ENCODE peak calls at places on chromosomes 11 and 22, in seven cellular contexts. One of them, this sample, is unnamed.

GRCh38 chr11:70205049-70205725 is 2.1 kb downstream of the FADD start:
- DNase-seq in MM.1S: no peak
- DNase-seq in coronary artery: no peak
- DNase-seq in heart right ventricle: no peak
- DNase-seq in PC-3: no peak
- DNase-seq in thyroid gland: no peak
- DNase-seq in cardiac muscle cell: no peak
- DNase-seq in this sample: no peak

GRCh38 chr11:10064828-10065227 is 229.2 kb downstream of the SBF2 start:
- DNase-seq in heart right ventricle: no peak
- DNase-seq in MM.1S: no peak
- DNase-seq in PC-3: no peak
- DNase-seq in thyroid gland: no peak
- DNase-seq in coronary artery: no peak
- DNase-seq in cardiac muscle cell: no peak
- DNase-seq in this sample: no peak

GRCh38 chr11:16776716-16777115 is 38.3 kb downstream of the C11orf58 start:
- DNase-seq in coronary artery: peak; percentile 68
- DNase-seq in thyroid gland: no peak
- DNase-seq in cardiac muscle cell: no peak
- DNase-seq in MM.1S: no peak
- DNase-seq in heart right ventricle: no peak
- DNase-seq in PC-3: no peak
- DNase-seq in this sample: peak; percentile 80

GRCh38 chr22:38012604-38013072 is 28.3 kb upstream of the SOX10 start:
- DNase-seq in MM.1S: no peak
- DNase-seq in coronary artery: no peak
- DNase-seq in cardiac muscle cell: no peak
- DNase-seq in PC-3: no peak
- DNase-seq in heart right ventricle: no peak
- DNase-seq in thyroid gland: no peak
- DNase-seq in this sample: no peak

GRCh38 chr11:127199306-127199801 is 198.8 kb upstream of the KIRREL3 start:
- DNase-seq in MM.1S: no peak
- DNase-seq in cardiac muscle cell: no peak
- DNase-seq in thyroid gland: no peak
- DNase-seq in coronary artery: no peak
- DNase-seq in PC-3: no peak
- DNase-seq in heart right ventricle: no peak
- DNase-seq in this sample: no peak

GRCh38 chr11:128021304-128022006 is 565.9 kb downstream of the ETS1 start:
- DNase-seq in coronary artery: no peak
- DNase-seq in heart right ventricle: no peak
- DNase-seq in cardiac muscle cell: peak; percentile 61
- DNase-seq in thyroid gland: no peak
- DNase-seq in PC-3: no peak
- DNase-seq in MM.1S: no peak
- DNase-seq in this sample: no peak

GRCh38 chr11:77056814-77057402 is 9.9 kb upstream of the CAPN5 start:
- DNase-seq in thyroid gland: no peak
- DNase-seq in coronary artery: no peak
- DNase-seq in heart right ventricle: no peak
- DNase-seq in PC-3: no peak
- DNase-seq in MM.1S: no peak
- DNase-seq in cardiac muscle cell: no peak
- DNase-seq in this sample: no peak

GRCh38 chr22:45807156-45807915 is 135.7 kb downstream of the ATXN10 start:
- DNase-seq in PC-3: peak; percentile 55
- DNase-seq in coronary artery: no peak
- DNase-seq in thyroid gland: no peak
- DNase-seq in heart right ventricle: no peak
- DNase-seq in MM.1S: no peak
- DNase-seq in cardiac muscle cell: no peak
- DNase-seq in this sample: no peak

GRCh38 chr22:44623771-44624510 is 78.1 kb upstream of the PRR5 start:
- DNase-seq in MM.1S: peak; percentile 10
- DNase-seq in PC-3: peak; percentile 48
- DNase-seq in coronary artery: no peak
- DNase-seq in heart right ventricle: no peak
- DNase-seq in cardiac muscle cell: peak; percentile 65
- DNase-seq in thyroid gland: no peak
- DNase-seq in this sample: peak; percentile 84

GRCh38 chr11:113681711-113682410 is 24.2 kb downstream of the TMPRSS5 start:
- DNase-seq in heart right ventricle: no peak
- DNase-seq in cardiac muscle cell: no peak
- DNase-seq in thyroid gland: peak; percentile 14
- DNase-seq in MM.1S: no peak
- DNase-seq in PC-3: peak; percentile 55
- DNase-seq in coronary artery: no peak
- DNase-seq in this sample: no peak

GRCh38 chr22:46610345-46610744 is 9.8 kb upstream of the GRAMD4 start:
- DNase-seq in MM.1S: no peak
- DNase-seq in cardiac muscle cell: no peak
- DNase-seq in coronary artery: no peak
- DNase-seq in heart right ventricle: no peak
- DNase-seq in PC-3: no peak
- DNase-seq in thyroid gland: no peak
- DNase-seq in this sample: no peak

DNA sequence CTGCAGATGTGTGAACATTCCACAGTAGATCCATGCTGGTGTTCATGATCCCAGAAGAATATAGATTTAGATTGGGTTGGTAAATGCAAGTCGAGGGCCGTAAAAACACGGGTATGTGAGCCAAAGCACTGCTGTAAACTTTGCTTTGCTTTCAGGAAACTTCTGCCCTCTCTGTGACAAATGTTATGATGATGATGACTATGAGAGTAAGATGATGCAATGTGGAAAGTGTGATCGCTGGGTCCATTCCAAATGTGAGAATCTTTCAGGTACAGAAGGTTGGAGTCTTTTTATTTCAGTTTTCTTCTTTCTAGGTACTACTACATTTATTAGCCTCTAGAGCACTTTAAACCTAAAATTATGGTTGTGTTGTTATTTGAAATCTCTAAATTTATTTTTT is 36.2 kb upstream of the TTC36 start:
- DNase-seq in PC-3: no peak
- DNase-seq in cardiac muscle cell: no peak
- DNase-seq in heart right ventricle: no peak
- DNase-seq in MM.1S: no peak
- DNase-seq in coronary artery: no peak
- DNase-seq in thyroid gland: no peak
- DNase-seq in this sample: no peak
- TF ChIP-seq CTCF in PC-3: no peak
- TF ChIP-seq CTCF in cardiac muscle cell: no peak
- TF ChIP-seq CTCF in heart right ventricle: no peak
- TF ChIP-seq CTCF in MM.1S: no peak
- TF ChIP-seq CTCF in coronary artery: no peak
- TF ChIP-seq CTCF in thyroid gland: no peak
- TF ChIP-seq CTCF in this sample: no peak

GRCh38 chr22:22397292-22397870 is 111.2 kb downstream of the ZNF280B start:
- DNase-seq in MM.1S: no peak
- DNase-seq in heart right ventricle: no peak
- DNase-seq in cardiac muscle cell: no peak
- DNase-seq in coronary artery: no peak
- DNase-seq in thyroid gland: no peak
- DNase-seq in PC-3: peak; percentile 74
- DNase-seq in this sample: peak; percentile 64
- TF ChIP-seq CTCF in MM.1S: no peak
- TF ChIP-seq CTCF in heart right ventricle: no peak
- TF ChIP-seq CTCF in cardiac muscle cell: peak; percentile 17
- TF ChIP-seq CTCF in coronary artery: no peak
- TF ChIP-seq CTCF in thyroid gland: no peak
- TF ChIP-seq CTCF in PC-3: no peak
- TF ChIP-seq CTCF in this sample: no peak

DNA sequence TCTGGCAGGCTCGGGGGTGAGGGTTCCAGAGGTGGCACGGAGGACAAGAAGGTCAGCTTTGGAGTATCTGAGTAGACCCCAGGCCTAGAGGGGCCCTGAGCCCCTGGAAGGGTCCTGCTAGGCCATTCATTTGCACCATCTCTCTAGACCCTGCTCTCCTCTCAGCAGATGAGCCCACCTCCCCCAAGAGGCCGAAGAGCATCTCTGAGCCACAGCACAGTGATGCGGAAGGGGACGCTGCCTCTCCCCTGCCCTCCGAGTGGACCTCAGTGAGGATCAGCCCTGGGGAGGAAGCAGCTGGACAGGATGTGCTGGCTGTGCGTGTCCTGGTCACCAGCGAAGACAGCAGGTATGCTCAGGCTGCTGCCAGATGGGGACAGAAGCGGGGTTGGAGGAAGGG is 101.6 kb upstream of the PARVA start:
- DNase-seq in heart right ventricle: no peak
- DNase-seq in cardiac muscle cell: no peak
- DNase-seq in thyroid gland: no peak
- DNase-seq in MM.1S: no peak
- DNase-seq in PC-3: no peak
- DNase-seq in coronary artery: peak; percentile 54
- DNase-seq in this sample: peak; percentile 53
- TF ChIP-seq CTCF in heart right ventricle: no peak
- TF ChIP-seq CTCF in cardiac muscle cell: no peak
- TF ChIP-seq CTCF in thyroid gland: no peak
- TF ChIP-seq CTCF in MM.1S: no peak
- TF ChIP-seq CTCF in PC-3: no peak
- TF ChIP-seq CTCF in coronary artery: no peak
- TF ChIP-seq CTCF in this sample: no peak

GRCh38 chr11:65471410-65471762 is 27.5 kb upstream of the MALAT1 start:
- DNase-seq in cardiac muscle cell: peak; percentile 81
- DNase-seq in PC-3: peak; percentile 59
- DNase-seq in thyroid gland: peak; percentile 86
- DNase-seq in MM.1S: no peak
- DNase-seq in coronary artery: peak; percentile 90
- DNase-seq in heart right ventricle: peak; percentile 81
- DNase-seq in this sample: no peak

GRCh38 chr11:65473275-65473860 is 25.5 kb upstream of the MALAT1 start:
- DNase-seq in MM.1S: no peak
- DNase-seq in heart right ventricle: no peak
- DNase-seq in thyroid gland: no peak
- DNase-seq in cardiac muscle cell: no peak
- DNase-seq in coronary artery: no peak
- DNase-seq in PC-3: no peak
- DNase-seq in this sample: no peak

GRCh38 chr11:65470433-65470832 is 28.4 kb upstream of the MALAT1 start:
- DNase-seq in coronary artery: no peak
- DNase-seq in PC-3: no peak
- DNase-seq in thyroid gland: no peak
- DNase-seq in MM.1S: no peak
- DNase-seq in heart right ventricle: no peak
- DNase-seq in cardiac muscle cell: no peak
- DNase-seq in this sample: no peak

GRCh38 chr11:65468874-65469333 is 29.9 kb upstream of the MALAT1 start:
- DNase-seq in cardiac muscle cell: peak; percentile 63
- DNase-seq in PC-3: peak; percentile 96
- DNase-seq in MM.1S: peak; percentile 84
- DNase-seq in thyroid gland: peak; percentile 88
- DNase-seq in heart right ventricle: peak; percentile 61
- DNase-seq in coronary artery: no peak
- DNase-seq in this sample: no peak
- TF ChIP-seq CTCF in cardiac muscle cell: peak; percentile 56
- TF ChIP-seq CTCF in PC-3: peak; percentile 97
- TF ChIP-seq CTCF in MM.1S: peak; percentile 94
- TF ChIP-seq CTCF in thyroid gland: peak; percentile 86
- TF ChIP-seq CTCF in heart right ventricle: peak; percentile 61
- TF ChIP-seq CTCF in coronary artery: no peak
- TF ChIP-seq CTCF in this sample: peak; percentile 51

GRCh38 chr11:7536102-7536501 is 22.3 kb downstream of the PPFIBP2 start:
- DNase-seq in heart right ventricle: no peak
- DNase-seq in coronary artery: no peak
- DNase-seq in thyroid gland: no peak
- DNase-seq in MM.1S: no peak
- DNase-seq in PC-3: no peak
- DNase-seq in cardiac muscle cell: peak; percentile 28
- DNase-seq in this sample: no peak
- TF ChIP-seq CTCF in heart right ventricle: peak; percentile 20
- TF ChIP-seq CTCF in coronary artery: no peak
- TF ChIP-seq CTCF in thyroid gland: no peak
- TF ChIP-seq CTCF in MM.1S: no peak
- TF ChIP-seq CTCF in PC-3: peak; percentile 18
- TF ChIP-seq CTCF in cardiac muscle cell: no peak
- TF ChIP-seq CTCF in this sample: peak; percentile 24

GRCh38 chr22:23888615-23889401 is 5.4 kb upstream of the MIF start:
- DNase-seq in heart right ventricle: no peak
- DNase-seq in coronary artery: no peak
- DNase-seq in cardiac muscle cell: no peak
- DNase-seq in MM.1S: no peak
- DNase-seq in thyroid gland: no peak
- DNase-seq in PC-3: peak; percentile 11
- DNase-seq in this sample: no peak
- TF ChIP-seq CTCF in heart right ventricle: no peak
- TF ChIP-seq CTCF in coronary artery: no peak
- TF ChIP-seq CTCF in cardiac muscle cell: peak; percentile 31
- TF ChIP-seq CTCF in MM.1S: no peak
- TF ChIP-seq CTCF in thyroid gland: no peak
- TF ChIP-seq CTCF in PC-3: peak; percentile 23
- TF ChIP-seq CTCF in this sample: peak; percentile 11

GRCh38 chr11:59822989-59823566 is 12.5 kb upstream of the MRPL16 start:
- DNase-seq in cardiac muscle cell: peak; percentile 75
- DNase-seq in MM.1S: peak; percentile 80
- DNase-seq in thyroid gland: no peak
- DNase-seq in PC-3: peak; percentile 88
- DNase-seq in heart right ventricle: no peak
- DNase-seq in coronary artery: no peak
- DNase-seq in this sample: no peak
- TF ChIP-seq CTCF in cardiac muscle cell: peak; percentile 67
- TF ChIP-seq CTCF in MM.1S: peak; percentile 74
- TF ChIP-seq CTCF in thyroid gland: no peak
- TF ChIP-seq CTCF in PC-3: peak; percentile 95
- TF ChIP-seq CTCF in heart right ventricle: peak; percentile 69
- TF ChIP-seq CTCF in coronary artery: peak; percentile 19
- TF ChIP-seq CTCF in this sample: peak; percentile 62

GRCh38 chr11:116532066-116532465 is 240.7 kb downstream of the BUD13 start:
- DNase-seq in cardiac muscle cell: no peak
- DNase-seq in heart right ventricle: no peak
- DNase-seq in thyroid gland: no peak
- DNase-seq in coronary artery: peak; percentile 33
- DNase-seq in PC-3: no peak
- DNase-seq in MM.1S: no peak
- DNase-seq in this sample: no peak
- TF ChIP-seq CTCF in cardiac muscle cell: no peak
- TF ChIP-seq CTCF in heart right ventricle: no peak
- TF ChIP-seq CTCF in thyroid gland: no peak
- TF ChIP-seq CTCF in coronary artery: no peak
- TF ChIP-seq CTCF in PC-3: no peak
- TF ChIP-seq CTCF in MM.1S: no peak
- TF ChIP-seq CTCF in this sample: no peak

GRCh38 chr11:2074266-2074825 is 64.8 kb downstream of the IGF2 start:
- DNase-seq in PC-3: no peak
- DNase-seq in thyroid gland: no peak
- DNase-seq in cardiac muscle cell: peak; percentile 22
- DNase-seq in coronary artery: no peak
- DNase-seq in MM.1S: no peak
- DNase-seq in heart right ventricle: no peak
- DNase-seq in this sample: no peak
- TF ChIP-seq CTCF in PC-3: peak; percentile 56
- TF ChIP-seq CTCF in thyroid gland: no peak
- TF ChIP-seq CTCF in cardiac muscle cell: peak; percentile 29
- TF ChIP-seq CTCF in coronary artery: no peak
- TF ChIP-seq CTCF in MM.1S: peak; percentile 35
- TF ChIP-seq CTCF in heart right ventricle: peak; percentile 17
- TF ChIP-seq CTCF in this sample: peak; percentile 25

This sample was measured in osteocyte.